ENCODE peak calls at places on chromosomes 7 and 10, in four cellular contexts. D is GM12878, J is suprapubic skin, V is sigmoid colon. W is an unnamed sample.

GRCh38 chr7:64870656-64871055 is 32.4 kb upstream of the ZNF273 start:
- DNase-seq in V (no peak), D (no peak), J (no peak), W (no peak)

GRCh38 chr10:50291261-50291850 is 40.0 kb upstream of the ASAH2 start:
- DNase-seq in J (no peak), V (no peak), D (no peak), W (peak; percentile 64)

GRCh38 chr10:110215751-110216150 is 8.3 kb downstream of the MXI1 start:
- DNase-seq in J (no peak), V (no peak), D (no peak), W (no peak)

GRCh38 chr10:86355571-86356038 is 11.0 kb downstream of the GRID1 start:
- DNase-seq in J (no peak), V (no peak), D (no peak), W (no peak)

GRCh38 chr10:62231371-62231770 is 37.3 kb downstream of the RTKN2 start:
- DNase-seq in V (no peak), D (no peak), J (no peak), W (no peak)

GRCh38 chr10:65900271-65900670 is 1025.6 kb upstream of the LRRTM3 start:
- DNase-seq in J (no peak), D (no peak), V (no peak), W (no peak)

GRCh38 chr10:110074298-110074697 is 66.5 kb downstream of the ADD3 start:
- DNase-seq in D (no peak), V (no peak), J (no peak), W (no peak)

GRCh38 chr10:66809402-66809801 is 116.4 kb upstream of the LRRTM3 start:
- DNase-seq in V (no peak), J (no peak), D (no peak), W (no peak)

GRCh38 chr10:17200035-17200884 is 1.2 kb downstream of the TRDMT1 start:
- DNase-seq in J (no peak), D (no peak), V (no peak), W (no peak)

GRCh38 chr7:2289621-2290020 is 24.6 kb downstream of the SNX8 start:
- DNase-seq in D (no peak), V (no peak), J (no peak), W (no peak)

GRCh38 chr7:15345216-15345615 is 216.6 kb downstream of the AGMO start:
- DNase-seq in V (no peak), J (no peak), D (no peak), W (no peak)

GRCh38 chr10:132263866-132264265 is 43.9 kb downstream of the STK32C start:
- DNase-seq in V (no peak), J (no peak), D (no peak), W (no peak)

GRCh38 chr7:108200326-108200725 is 70.2 kb upstream of the LAMB4 start:
- DNase-seq in V (no peak), J (no peak), D (no peak), W (no peak)

GRCh38 chr7:33195264-33195663 is 65.9 kb downstream of the BBS9 start:
- DNase-seq in V (no peak), J (no peak), D (no peak), W (no peak)

GRCh38 chr7:138044897-138045296 is 31.4 kb upstream of the AKR1D1 start:
- DNase-seq in V (no peak), J (no peak), D (no peak), W (no peak)

GRCh38 chr10:101092742-101093386 is 31.1 kb downstream of the KAZALD1 start:
- DNase-seq in J (no peak), V (no peak), D (no peak), W (no peak)

GRCh38 chr10:7544203-7544602 is 122.6 kb downstream of the ITIH5 start:
- DNase-seq in D (no peak), J (no peak), V (no peak), W (no peak)

GRCh38 chr10:79116801-79117723 is 48.3 kb downstream of the ZMIZ1 start:
- DNase-seq in D (peak; percentile 69), J (no peak), V (peak; percentile 86), W (no peak)

GRCh38 chr10:4111593-4111992 is 326.6 kb upstream of the KLF6 start:
- DNase-seq in V (no peak), D (no peak), J (no peak), W (no peak)

GRCh38 chr10:16967866-16968721 is 150.9 kb upstream of the RSU1 start:
- DNase-seq in V (peak; percentile 77), J (no peak), D (no peak), W (no peak)

GRCh38 chr10:131773321-131773988 is 127.4 kb upstream of the PPP2R2D start:
- DNase-seq in V (peak; percentile 34), J (no peak), D (no peak), W (no peak)

GRCh38 chr7:117020605-117021002 is 67.3 kb downstream of the ST7 start:
- DNase-seq in J (no peak), D (no peak), V (no peak), W (no peak)

GRCh38 chr10:86265236-86265876 is 101.2 kb downstream of the GRID1 start:
- DNase-seq in D (no peak), V (peak; percentile 15), J (no peak), W (no peak)

GRCh38 chr10:43292745-43293676 is 26.1 kb upstream of the RASGEF1A start:
- DNase-seq in J (peak; percentile 68), V (peak; percentile 70), D (no peak), W (peak; percentile 68)

GRCh38 chr7:73851410-73852338 is 9.3 kb upstream of the TMEM270 start:
- DNase-seq in D (peak; percentile 41), J (no peak), V (no peak), W (peak; percentile 65)

GRCh38 chr7:92723205-92723604 is 113.2 kb downstream of the CDK6 start:
- DNase-seq in V (no peak), D (no peak), J (no peak), W (no peak)

GRCh38 chr10:125802739-125803138 is 20.3 kb downstream of the UROS start:
- DNase-seq in D (no peak), V (no peak), J (no peak), W (no peak)

GRCh38 chr7:158588878-158589442 is 1.3 kb upstream of the PTPRN2 start:
- DNase-seq in D (no peak), V (peak; percentile 59), J (no peak), W (no peak)

GRCh38 chr10:95741807-95742528 is 14.0 kb upstream of the ENTPD1 start:
- DNase-seq in J (no peak), D (peak; percentile 60), V (no peak), W (peak; percentile 46)

GRCh38 chr10:77162697-77163096 is 474.9 kb downstream of the KCNMA1 start:
- DNase-seq in V (no peak), D (no peak), J (no peak), W (no peak)

GRCh38 chr10:77168161-77168560 is 469.4 kb downstream of the KCNMA1 start:
- DNase-seq in J (no peak), D (no peak), V (no peak), W (no peak)

GRCh38 chr10:77165445-77166316 is 471.9 kb downstream of the KCNMA1 start:
- DNase-seq in J (no peak), V (peak; percentile 69), D (peak; percentile 24), W (peak; percentile 54)

GRCh38 chr10:77163670-77164348 is 473.8 kb downstream of the KCNMA1 start:
- DNase-seq in J (no peak), V (peak; percentile 87), D (no peak), W (peak; percentile 13)

GRCh38 chr10:77164616-77165311 is 472.8 kb downstream of the KCNMA1 start:
- DNase-seq in V (no peak), D (no peak), J (no peak), W (no peak)
- TF ChIP-seq EP300 in V (no peak), D (no peak), J (no peak), W (no peak)

DNA sequence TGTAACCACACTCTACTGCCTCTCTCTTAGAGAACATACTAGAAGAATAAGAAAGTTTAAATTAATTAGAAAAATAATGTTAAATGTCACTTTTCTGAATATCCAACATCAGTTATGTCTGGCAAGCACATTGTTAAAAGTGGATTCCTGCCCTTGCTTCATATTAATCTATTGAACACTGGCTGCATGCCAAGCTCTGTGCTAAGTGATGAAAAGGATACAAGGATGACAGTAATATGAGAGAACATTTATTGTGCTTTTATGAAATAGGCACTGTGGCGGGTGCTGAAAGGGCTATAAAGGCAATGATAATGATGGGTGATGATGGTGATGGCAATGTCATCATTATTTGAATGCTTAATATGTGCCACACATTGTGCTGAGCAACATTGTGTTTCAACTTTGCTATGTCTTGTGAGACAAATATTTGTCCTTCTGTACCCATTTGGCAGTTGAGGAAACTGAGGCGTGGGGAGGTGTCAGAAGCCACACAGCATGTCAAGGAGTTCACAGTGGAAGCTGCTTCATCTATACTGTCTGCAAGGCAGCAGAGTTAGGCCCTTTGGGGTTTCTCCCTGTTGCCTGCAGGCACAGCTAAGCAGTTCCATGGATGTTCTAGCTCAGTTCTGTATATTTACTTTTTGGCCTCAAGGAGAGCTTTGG is 64.2 kb upstream of the RAPGEF5 start:
- DNase-seq in J (no peak), V (no peak), D (no peak), W (no peak)
- H3K4me1 ChIP-seq in J (no peaks in the 10 kb centered on the region), V (no peaks in the 10 kb centered on the region), D (peaks cover 3% of the 10 kb centered on the region), W (no peaks in the 10 kb centered on the region)

GRCh38 chr10:24483701-24484100 is 240.0 kb downstream of the ARHGAP21 start:
- DNase-seq in D (no peak), J (peak; percentile 73), V (no peak), W (no peak)
- TF ChIP-seq EP300 in D (no peak), J (no peak), V (no peak), W (no peak)

DNA sequence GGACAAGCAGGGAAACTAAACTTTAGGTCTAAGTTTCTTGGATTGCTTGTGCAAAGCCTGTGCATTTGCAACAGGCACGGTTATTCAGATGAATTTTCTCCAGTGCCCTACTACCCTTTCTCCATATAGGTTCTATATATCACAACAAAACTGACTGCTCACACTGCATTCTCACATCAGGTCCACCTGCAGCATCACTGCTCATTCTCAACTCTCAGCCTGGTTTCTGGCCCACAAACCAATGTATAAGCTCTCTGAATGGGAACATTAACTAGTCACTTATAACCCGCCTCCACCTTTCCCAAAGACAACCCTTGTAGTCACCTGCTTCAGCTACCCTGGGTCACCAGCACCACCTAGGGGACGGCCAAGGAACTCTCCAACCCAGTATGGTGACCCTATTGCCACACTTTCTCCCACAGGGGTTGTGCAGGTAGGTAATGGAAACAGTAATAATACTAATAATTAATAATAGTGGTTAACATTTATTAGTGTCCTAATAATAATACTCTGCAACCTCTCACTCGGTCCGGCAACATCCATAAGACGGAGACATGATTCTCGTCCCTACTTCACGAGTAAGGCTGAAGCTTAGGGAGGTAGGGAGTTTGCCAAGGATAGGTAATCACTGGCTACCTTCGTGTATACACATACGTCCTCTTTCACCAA is 97.3 kb downstream of the CLEC2L start:
- DNase-seq in V (no peak), D (no peak), J (no peak), W (peak; percentile 75)
- H3K4me1 ChIP-seq in V (no peaks in the 10 kb centered on the region), D (no peaks in the 10 kb centered on the region), J (no peaks in the 10 kb centered on the region), W (no peaks in the 10 kb centered on the region)